ENCODE peak calls at places on chromosomes 2 and 18, in four cellular contexts. I is cardiac fibroblast, E is mammary epithelial cell, M is omental fat pad. H is an unnamed sample.

GRCh38 chr2:8682719-8683667 is 1.1 kb downstream of the ID2 start:
- DNase-seq in I (peak; percentile 39), E (peak; percentile 47), M (no peak), H (no peak)

GRCh38 chr2:101361519-101361918 is 25.8 kb downstream of the CREG2 start:
- DNase-seq in I (no peak), E (peak; percentile 51), M (no peak), H (no peak)

GRCh38 chr18:63237486-63237885 is 82.1 kb downstream of the BCL2 start:
- DNase-seq in I (no peak), E (no peak), M (no peak), H (no peak)

GRCh38 chr18:13934676-13935075 is 19.3 kb upstream of the MC2R start:
- DNase-seq in I (no peak), E (no peak), M (no peak), H (no peak)

GRCh38 chr18:24114924-24115549 is 23.8 kb upstream of the CABYR start:
- DNase-seq in I (no peak), E (no peak), M (no peak), H (no peak)

GRCh38 chr2:16361261-16361990 is 304.2 kb downstream of the CYRIA start:
- DNase-seq in I (no peak), E (no peak), M (no peak), H (no peak)

GRCh38 chr18:8754995-8755955 is 49.9 kb downstream of the MTCL1 start:
- DNase-seq in I (peak; percentile 78), E (peak; percentile 65), M (no peak), H (no peak)

GRCh38 chr18:49747876-49748275 is 65.5 kb downstream of the ACAA2 start:
- DNase-seq in I (peak; percentile 57), E (no peak), M (no peak), H (peak; percentile 13)

GRCh38 chr2:222257645-222258044 is 41.2 kb downstream of the PAX3 start:
- DNase-seq in I (no peak), E (no peak), M (no peak), H (no peak)

GRCh38 chr2:177265834-177266817 is 1.6 kb upstream of the NFE2L2 start:
- DNase-seq in I (peak; percentile 64), E (peak; percentile 60), M (no peak), H (no peak)

GRCh38 chr2:174465327-174465726 is 21.5 kb downstream of the GPR155 start:
- DNase-seq in I (peak; percentile 15), E (no peak), M (no peak), H (no peak)

GRCh38 chr2:231039821-231040364 is 2.6 kb downstream of the C2orf72 start:
- DNase-seq in I (no peak), E (no peak), M (no peak), H (no peak)

GRCh38 chr2:23595601-23596251 is 210.7 kb downstream of the KLHL29 start:
- DNase-seq in I (no peak), E (peak; percentile 19), M (no peak), H (no peak)

GRCh38 chr2:45898819-45899218 is 247.3 kb downstream of the PRKCE start:
- DNase-seq in I (peak; percentile 60), E (no peak), M (no peak), H (no peak)

GRCh38 chr2:241272722-241273551 is 42.5 kb downstream of the HDLBP start:
- DNase-seq in I (peak; percentile 64), E (peak; percentile 39), M (peak; percentile 46), H (peak; percentile 54)

GRCh38 chr18:72107647-72108046 is 436.5 kb downstream of the CBLN2 start:
- DNase-seq in I (no peak), E (no peak), M (no peak), H (no peak)

GRCh38 chr2:188607501-188607900 is 315.8 kb downstream of the GULP1 start:
- DNase-seq in I (peak; percentile 28), E (no peak), M (no peak), H (no peak)

GRCh38 chr18:32037616-32038015 is 19.0 kb downstream of the RNF125 start:
- DNase-seq in I (no peak), E (no peak), M (no peak), H (no peak)

GRCh38 chr2:158482594-158482993 is 25.8 kb downstream of the PKP4 start:
- DNase-seq in I (peak; percentile 49), E (peak; percentile 65), M (no peak), H (no peak)

GRCh38 chr2:31334311-31335026 is 80.1 kb downstream of the XDH start:
- DNase-seq in I (peak; percentile 8), E (peak; percentile 83), M (no peak), H (no peak)

GRCh38 chr2:240884221-240884620 is 11.7 kb downstream of the MAB21L4 start:
- DNase-seq in I (no peak), E (no peak), M (no peak), H (no peak)

GRCh38 chr2:79612999-79613398 is 100.1 kb downstream of the CTNNA2 start:
- DNase-seq in I (no peak), E (no peak), M (no peak), H (no peak)

GRCh38 chr18:6022840-6023239 is 127.5 kb upstream of the TMEM200C start:
- DNase-seq in I (no peak), E (no peak), M (no peak), H (no peak)

GRCh38 chr2:186641807-186642321 is 52.0 kb upstream of the FAM171B start:
- DNase-seq in I (peak; percentile 88), E (peak; percentile 74), M (no peak), H (no peak)

GRCh38 chr18:35276276-35276675 is 13.8 kb downstream of the ZSCAN30 start:
- DNase-seq in I (no peak), E (no peak), M (no peak), H (no peak)

GRCh38 chr18:80009661-80010550 is 21.5 kb upstream of the TXNL4A start:
- DNase-seq in I (peak; percentile 98), E (peak; percentile 80), M (no peak), H (no peak)

GRCh38 chr2:123103902-123104301 is 921.2 kb upstream of the CNTNAP5 start:
- DNase-seq in I (no peak), E (no peak), M (no peak), H (no peak)

DNA sequence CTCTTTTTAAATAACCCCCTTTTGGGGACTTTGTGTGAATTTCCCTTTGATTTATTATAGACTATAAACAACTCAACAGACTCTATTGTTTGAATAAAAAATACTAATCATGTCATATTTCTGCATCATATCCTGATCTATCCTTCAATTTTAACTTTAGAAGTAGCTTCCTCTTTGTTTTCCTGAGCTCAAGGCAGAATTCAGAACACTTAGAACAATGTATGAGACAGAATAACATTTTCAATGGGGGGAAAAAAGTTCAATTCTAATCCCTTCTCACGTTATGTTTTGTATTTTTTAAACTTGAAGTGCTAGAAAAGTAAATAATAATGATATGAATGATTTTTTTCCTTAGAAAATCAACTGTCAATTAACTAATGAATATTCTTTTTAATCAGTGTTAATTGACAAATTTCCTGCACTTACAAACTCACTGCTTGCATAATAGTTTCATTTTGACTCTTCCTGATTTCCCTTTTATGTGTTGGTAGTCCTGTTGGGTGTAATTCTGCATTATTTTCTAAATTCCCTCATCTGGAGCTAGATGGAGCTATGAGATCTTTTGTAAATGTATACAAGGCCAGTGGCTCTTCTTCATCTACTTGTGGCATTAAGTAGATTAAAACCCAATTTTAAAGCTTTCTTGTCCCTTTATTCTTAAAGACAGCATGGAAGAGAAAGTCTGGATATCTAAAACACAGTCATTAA is 326.1 kb downstream of the PARD3B start:
- DNase-seq in I (peak; percentile 75), E (peak; percentile 11), M (no peak), H (no peak)
- TF ChIP-seq CTCF in I (peak; percentile 33), E (peak; percentile 42), M (no peak), H (no peak)

DNA sequence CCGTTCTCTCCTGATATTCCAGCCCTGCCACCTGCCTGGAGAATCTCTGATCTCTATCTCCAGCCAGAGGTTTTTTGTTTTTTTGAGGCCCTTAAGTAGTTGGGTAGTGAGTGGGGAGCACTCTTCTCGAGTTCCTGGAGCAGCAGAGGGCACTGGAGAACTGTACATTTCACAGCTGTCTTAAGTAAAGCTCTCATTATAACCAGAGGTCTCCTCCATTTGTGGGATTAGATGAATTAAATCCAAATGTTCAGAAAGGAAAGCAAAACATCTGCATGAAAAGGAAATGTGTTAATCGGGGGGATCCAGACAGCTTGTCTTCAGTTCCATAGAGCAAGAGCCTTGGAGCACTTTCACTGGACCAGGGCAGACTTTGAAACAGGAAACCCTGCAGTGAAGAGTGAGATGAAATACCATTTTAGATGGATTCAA is 32.8 kb downstream of the AOX1 start:
- DNase-seq in I (peak; percentile 63), E (no peak), M (no peak), H (no peak)
- TF ChIP-seq CTCF in I (peak; percentile 2), E (peak; percentile 30), M (no peak), H (no peak)

GRCh38 chr2:10426726-10427567 is 21.2 kb downstream of the ODC1 start:
- DNase-seq in I (no peak), E (no peak), M (no peak), H (no peak)

GRCh38 chr2:10428936-10429335 is 19.2 kb downstream of the ODC1 start:
- DNase-seq in I (no peak), E (no peak), M (no peak), H (no peak)

GRCh38 chr2:10427568-10427975 is 20.6 kb downstream of the ODC1 start:
- DNase-seq in I (no peak), E (no peak), M (no peak), H (no peak)

GRCh38 chr2:10425656-10426055 is 22.5 kb downstream of the ODC1 start:
- DNase-seq in I (no peak), E (no peak), M (no peak), H (no peak)

GRCh38 chr2:10428355-10428754 is 19.8 kb downstream of the ODC1 start:
- DNase-seq in I (no peak), E (no peak), M (no peak), H (no peak)
- TF ChIP-seq CTCF in I (no peak), E (no peak), M (no peak), H (no peak)

DNA sequence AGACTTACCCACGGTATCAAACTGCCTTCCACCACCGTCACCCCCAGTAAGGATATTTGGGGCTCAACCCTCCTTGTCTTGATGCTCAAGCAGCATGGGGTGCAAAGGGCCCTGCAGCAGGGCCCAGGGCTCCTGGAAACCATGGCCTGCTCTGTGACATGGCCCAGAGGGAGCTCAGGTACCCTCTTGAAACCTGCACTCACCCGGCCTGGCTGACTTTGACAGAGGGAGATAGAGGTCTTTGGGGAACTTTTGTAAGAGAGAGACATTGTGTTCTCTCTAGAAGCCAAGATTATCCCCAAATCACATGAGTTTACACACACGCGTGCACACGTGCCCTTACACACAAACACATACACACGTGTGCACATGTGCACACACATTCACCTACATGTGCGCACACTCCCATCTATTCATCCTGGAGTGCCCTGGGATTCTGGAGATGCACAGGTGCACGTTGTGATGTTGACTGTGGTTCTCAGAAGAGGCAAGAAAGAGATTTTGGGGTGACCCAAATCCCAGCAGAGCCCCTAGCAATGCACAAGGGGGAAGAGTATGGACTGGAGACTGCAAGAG is 19.6 kb upstream of the KCNK3 start:
- DNase-seq in I (no peak), E (no peak), M (no peak), H (no peak)
- TF ChIP-seq CTCF in I (no peak), E (no peak), M (no peak), H (no peak)

H was measured in mesothelial cell of epicardium.